ENCODE peak calls at places on chromosome 5, in six cellular contexts. Q, V, R, P, J and S are unnamed samples.

GRCh38 chr5:57302164-57302563 is 128.3 kb downstream of the GPBP1 start:
- DNase-seq in Q (no peak), V (peak; percentile 82), R (no peak), P (no peak), J (peak; percentile 47), S (peak; percentile 83)

GRCh38 chr5:132417010-132417439 is 47.5 kb downstream of the SLC22A5 start:
- DNase-seq in Q (no peak), V (no peak), R (no peak), P (no peak), J (no peak), S (peak; percentile 46)

GRCh38 chr5:165735388-165735787 is 2230.0 kb downstream of the MAT2B start:
- DNase-seq in Q (no peak), V (no peak), R (no peak), P (no peak), J (no peak), S (no peak)

GRCh38 chr5:106386287-106386686 is 1284.5 kb downstream of the EFNA5 start:
- DNase-seq in Q (no peak), V (no peak), R (no peak), P (no peak), J (no peak), S (no peak)

GRCh38 chr5:173802670-173803165 is 85.4 kb upstream of the CPEB4 start:
- DNase-seq in Q (peak; percentile 83), V (peak; percentile 65), R (no peak), P (no peak), J (no peak), S (peak; percentile 83)

GRCh38 chr5:1512541-1513291 is 11.0 kb downstream of the LPCAT1 start:
- DNase-seq in Q (peak; percentile 50), V (no peak), R (peak; percentile 43), P (no peak), J (no peak), S (no peak)

GRCh38 chr5:150447188-150447587 is 2.4 kb downstream of the RPS14 start:
- DNase-seq in Q (no peak), V (no peak), R (no peak), P (no peak), J (no peak), S (no peak)

GRCh38 chr5:170537451-170538095 is 33.8 kb downstream of the KCNIP1 start:
- DNase-seq in Q (no peak), V (no peak), R (no peak), P (no peak), J (no peak), S (no peak)

GRCh38 chr5:77882670-77883257 is 106.6 kb upstream of the TBCA start:
- DNase-seq in Q (no peak), V (peak; percentile 82), R (no peak), P (no peak), J (no peak), S (peak; percentile 92)

GRCh38 chr5:156399323-156399722 is 72.4 kb downstream of the SGCD start:
- DNase-seq in Q (no peak), V (no peak), R (no peak), P (no peak), J (no peak), S (no peak)

GRCh38 chr5:106545325-106545724 is 1125.4 kb downstream of the EFNA5 start:
- DNase-seq in Q (no peak), V (peak; percentile 17), R (no peak), P (no peak), J (no peak), S (peak; percentile 22)

GRCh38 chr5:36660397-36661049 is 54.1 kb downstream of the SLC1A3 start:
- DNase-seq in Q (no peak), V (peak; percentile 31), R (no peak), P (no peak), J (no peak), S (peak; percentile 44)

GRCh38 chr5:66666778-66667177 is 70.6 kb downstream of the MAST4 start:
- DNase-seq in Q (no peak), V (no peak), R (no peak), P (no peak), J (no peak), S (peak; percentile 46)

GRCh38 chr5:45737153-45737552 is 41.0 kb upstream of the HCN1 start:
- DNase-seq in Q (no peak), V (no peak), R (no peak), P (no peak), J (no peak), S (no peak)

GRCh38 chr5:97192580-97193421 is 9.8 kb upstream of the RIOK2 start:
- DNase-seq in Q (no peak), V (peak; percentile 84), R (no peak), P (no peak), J (no peak), S (peak; percentile 96)

GRCh38 chr5:179311091-179311470 is 34.2 kb downstream of the ADAMTS2 start:
- DNase-seq in Q (peak; percentile 27), V (no peak), R (no peak), P (no peak), J (no peak), S (no peak)

GRCh38 chr5:4613440-4613839 is 526.7 kb upstream of the ADAMTS16 start:
- DNase-seq in Q (no peak), V (no peak), R (no peak), P (no peak), J (no peak), S (no peak)

GRCh38 chr5:9573796-9574195 is 27.9 kb upstream of the SEMA5A start:
- DNase-seq in Q (no peak), V (no peak), R (no peak), P (no peak), J (no peak), S (no peak)

GRCh38 chr5:8208307-8208706 is 339.4 kb downstream of the MTRR start:
- DNase-seq in Q (no peak), V (no peak), R (no peak), P (no peak), J (no peak), S (no peak)
- TF ChIP-seq CTCF in Q (no peak), V (no peak), R (no peak), P (no peak), J (no peak), S (no peak)

DNA sequence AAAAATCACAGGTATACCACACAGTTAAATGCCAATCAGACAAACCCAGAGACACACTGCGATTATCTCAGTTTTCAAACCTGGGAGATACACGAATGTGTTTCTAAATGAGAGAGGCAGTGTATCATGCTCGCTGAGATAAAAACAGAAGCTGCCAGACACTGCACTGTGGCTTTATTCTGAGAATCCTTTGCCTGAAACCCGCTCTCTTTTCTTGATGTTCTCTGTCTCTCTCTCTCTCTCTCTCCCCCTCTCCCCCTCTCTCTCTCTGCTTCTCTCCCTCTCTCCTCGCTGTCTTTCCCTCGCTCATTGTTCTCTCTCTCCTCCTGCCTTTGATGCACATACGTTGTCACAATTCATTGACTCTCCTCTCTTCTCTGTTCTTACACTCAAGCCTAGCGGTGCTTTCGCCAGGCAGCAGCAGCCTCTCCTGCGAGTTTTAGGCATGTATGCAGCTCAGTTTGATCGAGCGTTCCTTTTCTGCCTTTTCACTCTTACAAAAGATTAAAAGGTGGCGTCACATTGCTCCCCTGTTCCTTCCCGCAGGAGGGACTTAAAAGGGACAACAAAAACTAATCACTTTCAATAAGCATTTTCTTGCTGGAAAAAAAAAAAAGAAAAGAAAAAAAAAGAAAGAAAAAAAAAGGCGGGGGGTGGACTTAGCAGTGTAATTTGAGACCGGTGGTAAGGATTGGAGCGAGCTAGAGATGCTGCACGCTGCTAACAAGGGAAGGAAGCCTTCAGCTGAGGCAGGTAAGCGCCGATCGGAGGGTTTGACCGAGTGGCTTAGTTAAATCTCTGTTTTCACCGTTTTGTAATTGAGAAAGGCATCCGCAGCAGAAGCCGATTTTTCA is 717.9 kb upstream of the WWC1 start:
- DNase-seq in Q (no peak), V (peak; percentile 63), R (peak; percentile 60), P (no peak), J (no peak), S (peak; percentile 64)
- TF ChIP-seq CTCF in Q (no peak), V (no peak), R (no peak), P (no peak), J (no peak), S (no peak)

GRCh38 chr5:107979900-107980299 is 309.2 kb upstream of the EFNA5 start:
- DNase-seq in Q (no peak), V (no peak), R (no peak), P (no peak), J (no peak), S (no peak)

GRCh38 chr5:107985144-107985543 is 314.4 kb upstream of the EFNA5 start:
- DNase-seq in Q (no peak), V (no peak), R (no peak), P (no peak), J (no peak), S (peak; percentile 42)

GRCh38 chr5:107982703-107983425 is 312.1 kb upstream of the EFNA5 start:
- DNase-seq in Q (no peak), V (no peak), R (no peak), P (no peak), J (no peak), S (no peak)

GRCh38 chr5:107979272-107979671 is 308.5 kb upstream of the EFNA5 start:
- DNase-seq in Q (no peak), V (no peak), R (no peak), P (peak; percentile 35), J (no peak), S (peak; percentile 20)

DNA sequence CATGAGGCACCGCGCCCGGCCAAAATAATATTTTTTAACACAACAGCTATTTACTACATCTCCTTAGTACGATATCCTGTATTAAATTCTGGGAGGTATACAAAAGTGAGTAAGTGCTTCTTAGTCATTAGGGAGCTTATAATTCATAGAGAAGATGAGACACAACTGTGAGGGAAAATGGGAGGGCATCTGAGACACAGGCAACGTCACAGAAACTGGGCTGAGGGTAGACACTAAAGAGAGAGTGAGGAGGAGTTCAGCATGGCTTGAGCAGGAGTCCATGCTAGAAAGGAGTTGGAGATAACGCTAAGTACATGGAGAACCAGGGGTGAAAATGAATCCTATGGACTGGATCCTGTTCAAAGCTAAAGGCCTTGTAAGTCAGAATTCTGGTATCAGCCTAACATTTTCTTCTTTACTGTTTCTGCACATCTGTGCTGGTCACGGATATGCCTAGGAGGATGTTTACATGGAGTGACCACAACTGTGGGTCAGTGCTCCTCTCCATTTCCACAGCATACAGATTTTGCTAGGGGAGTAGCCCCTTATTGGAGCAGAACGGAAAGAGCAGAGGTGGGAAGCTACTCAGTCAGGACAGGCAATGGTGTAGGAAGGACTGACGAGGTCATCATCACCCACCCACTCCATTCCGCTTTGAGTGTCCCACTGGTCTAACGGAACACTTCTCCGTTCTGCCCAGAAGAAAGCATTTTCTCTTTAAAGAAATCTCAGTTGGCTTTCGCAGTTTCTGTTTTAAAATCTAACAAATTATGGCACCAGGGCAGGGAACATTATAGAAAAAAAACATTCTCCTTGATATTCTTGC is 310.4 kb upstream of the EFNA5 start:
- DNase-seq in Q (no peak), V (no peak), R (no peak), P (no peak), J (no peak), S (no peak)
- TF ChIP-seq CTCF in Q (no peak), V (no peak), R (no peak), P (no peak), J (no peak), S (no peak)

DNA sequence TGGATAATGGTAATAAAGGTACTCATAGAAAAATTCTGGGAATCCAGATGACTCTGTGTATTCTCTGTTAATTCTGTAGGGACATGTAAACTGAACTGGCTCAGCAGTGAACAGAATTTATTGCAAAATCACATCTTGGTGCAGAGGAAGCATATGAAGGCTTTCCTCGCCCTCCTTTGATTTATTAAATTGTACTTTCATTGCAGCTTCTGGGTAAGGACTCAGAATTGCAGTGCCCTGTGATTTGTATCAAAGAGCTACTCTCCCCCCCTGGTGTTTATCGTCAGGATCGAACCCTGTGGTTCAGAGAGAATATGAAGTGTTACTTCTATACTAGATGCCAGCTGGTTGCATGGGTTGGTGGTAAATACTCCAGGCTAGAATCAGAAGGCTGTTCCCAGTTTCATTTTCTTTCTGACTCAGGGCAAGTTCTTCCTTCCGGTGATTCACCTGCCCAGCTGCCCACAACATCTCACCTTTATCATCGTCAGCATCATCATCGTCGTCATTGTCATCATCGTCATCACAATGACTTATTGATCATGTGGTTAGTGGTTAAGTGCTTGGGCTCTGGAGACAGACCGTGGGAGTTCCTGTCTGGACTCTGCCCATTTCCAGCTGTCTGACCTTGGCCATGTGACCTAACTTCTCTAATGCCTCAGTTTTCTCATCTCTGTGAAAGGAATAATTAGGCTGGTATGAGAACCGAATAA is 238.8 kb downstream of the ARHGAP26 start:
- DNase-seq in Q (no peak), V (peak; percentile 100), R (no peak), P (no peak), J (peak; percentile 76), S (peak; percentile 97)
- TF ChIP-seq CTCF in Q (no peak), V (peak; percentile 6), R (no peak), P (no peak), J (no peak), S (no peak)